ENCODE peak calls at places on chromosome 12, in seven cellular contexts. N is DND-41, F is fibroblast of lung, E is mesenchymal stem cell, Y is neuronal stem cell, K is GM23248, B is K562. U is an unnamed sample. For H3K4me1, the result is how much of the 10 kb centered on the place peaks cover.

GRCh38 chr12:49866859-49867579 is 24.1 kb upstream of the BCDIN3D start:
- DNase-seq in N (peak), F (peak), E (peak), Y (peak), K (peak), B (peak), U (peak)

GRCh38 chr12:88854260-88854659 is 274.0 kb upstream of the KITLG start:
- DNase-seq in N (no peak), F (peak), E (peak), Y (no peak), K (peak), B (no peak), U (no peak)

GRCh38 chr12:114447274-114447716 is 41.4 kb upstream of the TBX5 start:
- DNase-seq in N (no peak), F (no peak), E (no peak), Y (no peak), K (no peak), B (no peak), U (no peak)

GRCh38 chr12:67386869-67387570 is 117.9 kb downstream of the CAND1 start:
- DNase-seq in N (no peak), F (peak), E (no peak), Y (no peak), K (peak), B (no peak), U (no peak)

GRCh38 chr12:118714500-118714899 is 266.8 kb upstream of the SRRM4 start:
- DNase-seq in N (no peak), F (no peak), E (no peak), Y (no peak), K (no peak), B (no peak), U (no peak)

GRCh38 chr12:50934371-50934851 is 17.9 kb upstream of the HIGD1C start:
- DNase-seq in N (no peak), F (peak), E (no peak), Y (no peak), K (peak), B (no peak), U (no peak)

GRCh38 chr12:57489157-57489641 is 1.3 kb downstream of the MARS1 start:
- DNase-seq in N (no peak), F (no peak), E (peak), Y (no peak), K (peak), B (no peak), U (no peak)

GRCh38 chr12:110993425-110993824 is 73.0 kb upstream of the MYL2 start:
- DNase-seq in N (no peak), F (no peak), E (no peak), Y (no peak), K (no peak), B (no peak), U (peak)

GRCh38 chr12:57143454-57143853 is 4.0 kb downstream of the LRP1-AS start:
- DNase-seq in N (peak), F (no peak), E (no peak), Y (no peak), K (no peak), B (no peak), U (no peak)

GRCh38 chr12:43912851-43913250 is 77.0 kb downstream of the TMEM117 start:
- DNase-seq in N (no peak), F (no peak), E (no peak), Y (no peak), K (no peak), B (no peak), U (no peak)

GRCh38 chr12:4120316-4120920 is 153.1 kb upstream of the CCND2 start:
- DNase-seq in N (no peak), F (no peak), E (no peak), Y (no peak), K (no peak), B (no peak), U (no peak)

GRCh38 chr12:132471858-132472255 is 18.1 kb upstream of the FBRSL1 start:
- DNase-seq in N (no peak), F (no peak), E (no peak), Y (no peak), K (no peak), B (no peak), U (no peak)

GRCh38 chr12:103632554-103633216 is 45.6 kb downstream of the STAB2 start:
- DNase-seq in N (peak), F (peak), E (peak), Y (peak), K (peak), B (peak), U (peak)

GRCh38 chr12:3168223-3168770 is 91.1 kb downstream of the TSPAN9 start:
- DNase-seq in N (no peak), F (peak), E (no peak), Y (no peak), K (no peak), B (no peak), U (no peak)

GRCh38 chr12:69252033-69252432 is 12.7 kb downstream of the CPSF6 start:
- DNase-seq in N (no peak), F (no peak), E (peak), Y (no peak), K (peak), B (no peak), U (no peak)

GRCh38 chr12:111451649-111452129 is 46.0 kb downstream of the SH2B3 start:
- DNase-seq in N (no peak), F (peak), E (peak), Y (peak), K (peak), B (peak), U (peak)

GRCh38 chr12:2559931-2560715 is 234.6 kb upstream of the FKBP4 start:
- DNase-seq in N (no peak), F (no peak), E (no peak), Y (no peak), K (no peak), B (no peak), U (peak)

GRCh38 chr12:115223322-115223721 is 539.3 kb upstream of the TBX3 start:
- DNase-seq in N (no peak), F (peak), E (peak), Y (no peak), K (peak), B (no peak), U (no peak)

GRCh38 chr12:107318804-107319535 is 225.6 kb upstream of the CRY1 start:
- DNase-seq in N (no peak), F (peak), E (peak), Y (peak), K (peak), B (no peak), U (no peak)

GRCh38 chr12:49562831-49563230 is 5.1 kb downstream of the MCRS1 start:
- DNase-seq in N (no peak), F (no peak), E (no peak), Y (no peak), K (no peak), B (no peak), U (no peak)

GRCh38 chr12:98354520-98354919 is 160.9 kb upstream of the TMPO start:
- DNase-seq in N (no peak), F (no peak), E (no peak), Y (no peak), K (no peak), B (no peak), U (no peak)

GRCh38 chr12:13103391-13104033 is at the start of gene GSG1:
- DNase-seq in N (no peak), F (peak), E (peak), Y (no peak), K (peak), B (no peak), U (no peak)

GRCh38 chr12:40827923-40828592 is 135.8 kb downstream of the CNTN1 start:
- DNase-seq in N (no peak), F (no peak), E (no peak), Y (no peak), K (no peak), B (no peak), U (no peak)

GRCh38 chr12:132566551-132567131 is 43.7 kb downstream of the LRCOL1 start:
- DNase-seq in N (no peak), F (no peak), E (no peak), Y (no peak), K (no peak), B (no peak), U (no peak)

GRCh38 chr12:52139579-52140062 is 52.2 kb downstream of the KRT80 start:
- DNase-seq in N (peak), F (peak), E (no peak), Y (no peak), K (peak), B (peak), U (peak)

GRCh38 chr12:94815958-94816357 is 165.6 kb upstream of the TMCC3 start:
- DNase-seq in N (peak), F (no peak), E (no peak), Y (peak), K (no peak), B (no peak), U (peak)

GRCh38 chr12:1080520-1081223 is 89.6 kb downstream of the ERC1 start:
- DNase-seq in N (no peak), F (no peak), E (no peak), Y (no peak), K (no peak), B (no peak), U (peak)
- H3K27ac ChIP-seq in N (no peak), F (no peak), E (no peak), Y (no peak), K (no peak), B (no peak), U (no peak)

GRCh38 chr12:25957898-25958253 is 606 bp upstream of the RASSF8 start:
- DNase-seq in N (no peak), F (peak), E (peak), Y (no peak), K (peak), B (no peak), U (peak)
- H2AFZ ChIP-seq in N (no peak), F (peak), E (peak), Y (peak), K (peak), B (peak), U (peak)

DNA sequence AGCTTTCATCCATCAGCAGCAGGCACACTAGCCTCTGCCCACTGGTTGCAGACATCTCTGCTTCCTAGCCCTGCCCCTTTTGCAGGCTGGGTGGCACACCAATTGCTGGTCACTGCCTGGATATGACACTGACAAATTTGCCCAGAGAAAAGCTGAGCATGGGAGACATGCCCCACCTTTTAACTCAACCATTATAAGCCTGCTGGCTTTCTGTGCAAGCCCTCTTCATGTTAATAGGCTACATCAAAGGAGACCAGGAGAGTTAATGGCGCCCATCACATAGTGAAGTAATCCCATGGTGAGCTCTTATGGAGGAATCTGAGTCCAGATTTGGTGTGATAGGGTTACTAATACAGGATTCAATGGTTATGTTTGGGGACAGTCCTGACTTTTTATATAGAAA is 139.2 kb downstream of the KICS2 start:
- DNase-seq in N (no peak), F (no peak), E (no peak), Y (no peak), K (no peak), B (no peak), U (no peak)
- H3K4me1 ChIP-seq in N (under half), F (under half), E (under half), Y (under half), K (under half), B (under half), U (under half)

GRCh38 chr12:53603804-53604203 is 22.4 kb downstream of the ATF7 start:
- DNase-seq in N (no peak), F (no peak), E (no peak), Y (no peak), K (no peak), B (no peak), U (no peak)
- H3K27ac ChIP-seq in N (peak), F (no peak), E (no peak), Y (no peak), K (no peak), B (no peak), U (peak)

GRCh38 chr12:71592841-71593240 is 70.8 kb downstream of the ZFC3H1 start:
- DNase-seq in N (no peak), F (no peak), E (no peak), Y (no peak), K (no peak), B (no peak), U (no peak)
- H2AFZ ChIP-seq in N (no peak), F (no peak), E (no peak), Y (peak), K (no peak), B (peak), U (no peak)